ENCODE peak calls at places on chromosome 18, in four cellular contexts. G is activated CD8-positive, alpha-beta memory T cell treated with anti-CD3 and anti-CD28 coated beads for 1 hour; T is CD8-positive, alpha-beta T cell; J is breast epithelium. D is an unnamed sample.

GRCh38 chr18:392926-393325 is 107.6 kb downstream of the COLEC12 start:
- DNase-seq in J (no peak), T (no peak), G (no peak), D (no peak)

GRCh38 chr18:58180172-58180571 is 136.1 kb downstream of the NEDD4L start:
- DNase-seq in J (no peak), T (no peak), G (no peak), D (no peak)

GRCh38 chr18:12420831-12421421 is 13.2 kb downstream of the PRELID3A start:
- DNase-seq in G (no peak), T (no peak), J (no peak), D (no peak)

GRCh38 chr18:24072743-24073142 is 58.2 kb downstream of the TTC39C start:
- DNase-seq in T (no peak), G (no peak), J (no peak), D (no peak)

GRCh38 chr18:21742323-21742687 is 1.7 kb downstream of the MIB1 start:
- DNase-seq in T (no peak), J (no peak), G (no peak), D (no peak)

GRCh38 chr18:55502346-55502710 is 85.7 kb downstream of the TCF4 start:
- DNase-seq in G (no peak), J (no peak), T (no peak), D (no peak)

GRCh38 chr18:74806700-74807416 is 209.2 kb downstream of the ZNF407 start:
- DNase-seq in G (no peak), J (no peak), T (no peak), D (no peak)

GRCh38 chr18:56257215-56257614 is 381.2 kb downstream of the TXNL1 start:
- DNase-seq in J (no peak), G (no peak), T (no peak), D (no peak)

GRCh38 chr18:8332286-8332685 is 277.0 kb upstream of the RAB12 start:
- DNase-seq in T (no peak), J (no peak), G (no peak), D (no peak)

GRCh38 chr18:54947115-54947514 is 12.1 kb downstream of the CCDC68 start:
- DNase-seq in J (no peak), G (no peak), T (no peak), D (no peak)

GRCh38 chr18:62521588-62521987 is 1.2 kb upstream of the ZCCHC2 start:
- DNase-seq in T (no peak), J (no peak), G (no peak), D (no peak)

GRCh38 chr18:269480-270090 is 1.7 kb upstream of the THOC1 start:
- DNase-seq in G (no peak), J (no peak), T (no peak), D (no peak)

GRCh38 chr18:67300498-67300897 is 216.0 kb downstream of the DSEL start:
- DNase-seq in T (no peak), G (no peak), J (no peak), D (no peak)

GRCh38 chr18:26540041-26540628 is 8.2 kb downstream of the KCTD1 start:
- DNase-seq in G (no peak), J (no peak), T (no peak), D (no peak)

GRCh38 chr18:23068692-23069305 is 66.5 kb upstream of the CABLES1 start:
- DNase-seq in G (no peak), T (no peak), J (no peak), D (no peak)

GRCh38 chr18:9449987-9450386 is 25.3 kb upstream of the RALBP1 start:
- DNase-seq in G (no peak), J (no peak), T (no peak), D (no peak)

GRCh38 chr18:45171575-45172225 is 443.6 kb upstream of the SLC14A2 start:
- DNase-seq in T (no peak), G (no peak), J (no peak), D (no peak)

D was measured in cortex of kidney.